ENCODE peak calls at places on chromosome 7, in six cellular contexts. G is AG04450; Z is central memory CD4-positive, alpha-beta T cell; T is EL; I is stimulated activated CD4-positive, alpha-beta T cell treated with anti-CD3 and anti-CD28 coated beads, Interleukin-2, amount 100 ng/mL, for 24 hours; U is AG04449. S is an unnamed sample.

GRCh38 chr7:23234569-23235296 is 11.8 kb upstream of the GPNMB start:
- DNase-seq in G (no peak), Z (no peak), T (no peak), I (no peak), U (no peak), S (no peak)

GRCh38 chr7:57362868-57363267 is 87.1 kb upstream of the ZNF716 start:
- DNase-seq in G (no peak), Z (no peak), T (no peak), I (no peak), U (no peak), S (no peak)

GRCh38 chr7:119465798-119466305 is 807.1 kb upstream of the KCND2 start:
- DNase-seq in G (no peak), Z (no peak), T (no peak), I (no peak), U (no peak), S (no peak)

GRCh38 chr7:149279111-149279743 is 17.2 kb downstream of the ZNF783 start:
- DNase-seq in G (no peak), Z (no peak), T (no peak), I (no peak), U (no peak), S (no peak)

GRCh38 chr7:22943997-22944396 is 69.9 kb downstream of the HYCC1 start:
- DNase-seq in G (peak), Z (no peak), T (peak), I (no peak), U (no peak), S (no peak)

GRCh38 chr7:123916240-123916724 is 8.8 kb upstream of the SPAM1 start:
- DNase-seq in G (no peak), Z (no peak), T (peak), I (no peak), U (no peak), S (no peak)

GRCh38 chr7:90459888-90460287 is 9.6 kb upstream of the PTTG1IP2 start:
- DNase-seq in G (no peak), Z (no peak), T (no peak), I (no peak), U (no peak), S (no peak)

GRCh38 chr7:105307163-105307672 is 81.5 kb downstream of the SRPK2 start:
- DNase-seq in G (no peak), Z (no peak), T (no peak), I (no peak), U (no peak), S (no peak)

GRCh38 chr7:97442-97841 is 94.9 kb upstream of the FAM20C start:
- DNase-seq in G (no peak), Z (no peak), T (no peak), I (no peak), U (no peak), S (no peak)

GRCh38 chr7:35723011-35723410 is 28.1 kb upstream of the HERPUD2 start:
- DNase-seq in G (no peak), Z (peak), T (peak), I (no peak), U (no peak), S (no peak)

GRCh38 chr7:116180302-116180701 is 30.0 kb upstream of the TES start:
- DNase-seq in G (no peak), Z (peak), T (peak), I (no peak), U (no peak), S (no peak)

GRCh38 chr7:69429817-69430501 is 168.3 kb upstream of the AUTS2 start:
- DNase-seq in G (no peak), Z (no peak), T (no peak), I (no peak), U (no peak), S (no peak)

GRCh38 chr7:107505997-107506682 is 36.3 kb downstream of the GPR22 start:
- DNase-seq in G (no peak), Z (no peak), T (no peak), I (no peak), U (no peak), S (no peak)

GRCh38 chr7:158109364-158110033 is 478.1 kb downstream of the PTPRN2 start:
- DNase-seq in G (no peak), Z (no peak), T (peak), I (no peak), U (no peak), S (no peak)

GRCh38 chr7:75762350-75762917 is 9.6 kb downstream of the CCL26 start:
- DNase-seq in G (peak), Z (peak), T (peak), I (no peak), U (no peak), S (no peak)

GRCh38 chr7:45888993-45889366 is 692 bp downstream of the IGFBP1 start:
- DNase-seq in G (no peak), Z (no peak), T (no peak), I (no peak), U (no peak), S (no peak)

GRCh38 chr7:6533893-6534804 is 17.1 kb downstream of the GRID2IP start:
- DNase-seq in G (no peak), Z (no peak), T (no peak), I (peak), U (no peak), S (no peak)

GRCh38 chr7:93958216-93958615 is 36.7 kb downstream of the GNG11 start:
- DNase-seq in G (no peak), Z (no peak), T (peak), I (no peak), U (no peak), S (no peak)

GRCh38 chr7:54615545-54615944 is 73.4 kb downstream of the VSTM2A start:
- DNase-seq in G (no peak), Z (no peak), T (no peak), I (no peak), U (no peak), S (no peak)

GRCh38 chr7:4085937-4086691 is 596.0 kb upstream of the FOXK1 start:
- DNase-seq in G (no peak), Z (no peak), T (no peak), I (no peak), U (no peak), S (no peak)

GRCh38 chr7:22665816-22666375 is 61.1 kb upstream of the IL6 start:
- DNase-seq in G (no peak), Z (no peak), T (no peak), I (peak), U (no peak), S (no peak)

GRCh38 chr7:133770863-133771492 is 356.2 kb upstream of the LRGUK start:
- DNase-seq in G (peak), Z (no peak), T (peak), I (no peak), U (peak), S (no peak)

GRCh38 chr7:102080371-102081243 is 206.1 kb upstream of the SH2B2 start:
- DNase-seq in G (no peak), Z (no peak), T (no peak), I (no peak), U (no peak), S (no peak)

GRCh38 chr7:152076324-152076821 is 50.9 kb downstream of the GALNT11 start:
- DNase-seq in G (no peak), Z (no peak), T (peak), I (peak), U (no peak), S (no peak)

GRCh38 chr7:135728136-135728669 is at the start of gene SLC13A4:
- DNase-seq in G (no peak), Z (no peak), T (no peak), I (no peak), U (no peak), S (no peak)

GRCh38 chr7:101108961-101109360 is 17.9 kb upstream of the SERPINE1 start:
- DNase-seq in G (no peak), Z (no peak), T (no peak), I (no peak), U (no peak), S (no peak)

GRCh38 chr7:2583798-2584580 is 25.2 kb downstream of the IQCE start:
- DNase-seq in G (no peak), Z (no peak), T (no peak), I (no peak), U (no peak), S (no peak)

GRCh38 chr7:2199528-2199927 is 33.2 kb downstream of the MAD1L1 start:
- DNase-seq in G (no peak), Z (no peak), T (no peak), I (no peak), U (no peak), S (no peak)

GRCh38 chr7:43148161-43148731 is 35.8 kb downstream of the HECW1 start:
- DNase-seq in G (no peak), Z (no peak), T (peak), I (no peak), U (no peak), S (no peak)

GRCh38 chr7:91270372-91270771 is 6.1 kb downstream of the FZD1 start:
- DNase-seq in G (no peak), Z (no peak), T (no peak), I (no peak), U (no peak), S (no peak)

GRCh38 chr7:156892086-156892800 is 740 bp downstream of the LMBR1 start:
- DNase-seq in G (no peak), Z (peak), T (peak), I (peak), U (no peak), S (peak)

GRCh38 chr7:156778668-156779067 is 114.3 kb downstream of the LMBR1 start:
- DNase-seq in G (no peak), Z (no peak), T (peak), I (no peak), U (no peak), S (no peak)

GRCh38 chr7:11457419-11457818 is 374.6 kb downstream of the THSD7A start:
- DNase-seq in G (no peak), Z (no peak), T (no peak), I (no peak), U (no peak), S (no peak)